ENCODE peak calls at places on chromosome 11, in six cellular contexts. Q, X, O, K, G and S are unnamed samples.

GRCh38 chr11:92870241-92870826 is 99.1 kb upstream of the MTNR1B start:
- DNase-seq in Q (no peak), X (no peak), O (no peak), K (no peak), G (no peak), S (no peak)

GRCh38 chr11:70689764-70690163 is 291.4 kb downstream of the CTTN start:
- DNase-seq in Q (no peak), X (no peak), O (no peak), K (no peak), G (no peak), S (no peak)

GRCh38 chr11:3215346-3216026 is 3.1 kb downstream of the MRGPRG start:
- DNase-seq in Q (no peak), X (no peak), O (no peak), K (peak; percentile 54), G (peak; percentile 8), S (no peak)

GRCh38 chr11:15327786-15328231 is 213.1 kb downstream of the INSC start:
- DNase-seq in Q (peak; percentile 59), X (peak; percentile 6), O (peak; percentile 19), K (peak; percentile 68), G (peak; percentile 50), S (no peak)

GRCh38 chr11:33690290-33691050 is 10.2 kb downstream of the C11orf91 start:
- DNase-seq in Q (peak; percentile 51), X (peak; percentile 82), O (peak; percentile 76), K (no peak), G (no peak), S (no peak)

GRCh38 chr11:45079943-45080719 is 66.3 kb upstream of the PRDM11 start:
- DNase-seq in Q (peak; percentile 35), X (no peak), O (no peak), K (no peak), G (peak; percentile 51), S (no peak)

GRCh38 chr11:14144905-14145304 is 182.4 kb downstream of the SPON1 start:
- DNase-seq in Q (no peak), X (no peak), O (no peak), K (no peak), G (no peak), S (no peak)

GRCh38 chr11:86062719-86063118 is 6.2 kb downstream of the PICALM start:
- DNase-seq in Q (no peak), X (no peak), O (no peak), K (no peak), G (no peak), S (no peak)

GRCh38 chr11:92844197-92844596 is 125.3 kb upstream of the MTNR1B start:
- DNase-seq in Q (no peak), X (no peak), O (no peak), K (no peak), G (no peak), S (no peak)

GRCh38 chr11:130115218-130115617 is 44.4 kb upstream of the ST14 start:
- DNase-seq in Q (no peak), X (no peak), O (no peak), K (no peak), G (no peak), S (no peak)

GRCh38 chr11:5596611-5597201 is at the start of gene TRIM6:
- DNase-seq in Q (peak; percentile 35), X (peak; percentile 58), O (peak; percentile 62), K (peak; percentile 74), G (peak; percentile 52), S (no peak)

GRCh38 chr11:46064221-46064620 is 57.0 kb downstream of the PHF21A start:
- DNase-seq in Q (no peak), X (no peak), O (no peak), K (no peak), G (no peak), S (no peak)

GRCh38 chr11:47147250-47147649 is 29.4 kb downstream of the ARFGAP2 start:
- DNase-seq in Q (no peak), X (no peak), O (no peak), K (no peak), G (no peak), S (no peak)

GRCh38 chr11:20609727-20610707 is 10.6 kb downstream of the SLC6A5 start:
- DNase-seq in Q (peak; percentile 81), X (peak; percentile 71), O (peak; percentile 19), K (peak; percentile 82), G (peak; percentile 62), S (no peak)

GRCh38 chr11:62727833-62728721 is at the start of gene TTC9C:
- DNase-seq in Q (peak; percentile 90), X (peak; percentile 94), O (peak; percentile 94), K (peak; percentile 88), G (peak; percentile 93), S (peak; percentile 96)
- TF ChIP-seq POLR2A in Q (peak; percentile 21), X (peak; percentile 42), O (peak; percentile 62), K (peak; percentile 72), G (peak; percentile 86), S (peak; percentile 77)

GRCh38 chr11:68002575-68002942 is 1.3 kb downstream of the UNC93B1 start:
- DNase-seq in Q (no peak), X (no peak), O (no peak), K (no peak), G (no peak), S (no peak)
- H3K4me3 ChIP-seq in Q (peak overlapping the region; percentile 80), X (peak overlapping the region; percentile 97), O (no peak overlapping the region), K (peak overlapping the region; percentile 73), G (no peak overlapping the region), S (peak overlapping the region; percentile 84)

DNA sequence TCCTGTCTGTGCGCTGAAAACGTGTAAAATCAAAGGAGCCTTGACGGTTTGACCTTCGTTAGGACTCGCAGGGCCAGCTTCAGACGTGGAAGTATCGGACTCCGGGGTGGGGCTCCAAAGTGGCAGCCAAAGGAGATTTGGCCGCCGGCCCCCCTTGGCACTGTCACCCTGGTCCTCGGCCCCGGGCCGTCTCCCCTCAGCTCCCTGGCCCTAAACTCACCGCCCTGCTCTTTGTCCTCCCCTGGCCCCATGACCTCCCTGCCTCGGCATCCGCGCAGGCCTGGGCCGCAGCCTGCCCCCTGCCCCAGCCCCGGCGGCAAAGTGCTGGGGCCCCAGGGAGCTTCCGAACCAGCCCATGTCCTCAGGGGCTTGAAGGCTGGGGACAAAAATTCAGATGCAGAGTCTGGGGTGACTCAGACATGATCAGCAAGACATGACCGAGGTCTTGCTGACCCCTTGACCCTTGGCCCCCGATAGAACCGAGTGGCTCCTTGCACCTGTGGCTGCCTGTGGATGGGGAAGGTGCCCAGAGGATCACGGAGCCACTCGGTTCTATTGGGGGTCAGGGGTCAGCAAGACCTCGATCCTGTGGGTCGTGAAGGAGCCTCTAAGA is 6.9 kb upstream of the PHRF1 start:
- DNase-seq in Q (peak; percentile 49), X (no peak), O (no peak), K (no peak), G (no peak), S (no peak)
- TF ChIP-seq POLR2A in Q (no peak), X (no peak), O (no peak), K (no peak), G (peak; percentile 16), S (no peak)

DNA sequence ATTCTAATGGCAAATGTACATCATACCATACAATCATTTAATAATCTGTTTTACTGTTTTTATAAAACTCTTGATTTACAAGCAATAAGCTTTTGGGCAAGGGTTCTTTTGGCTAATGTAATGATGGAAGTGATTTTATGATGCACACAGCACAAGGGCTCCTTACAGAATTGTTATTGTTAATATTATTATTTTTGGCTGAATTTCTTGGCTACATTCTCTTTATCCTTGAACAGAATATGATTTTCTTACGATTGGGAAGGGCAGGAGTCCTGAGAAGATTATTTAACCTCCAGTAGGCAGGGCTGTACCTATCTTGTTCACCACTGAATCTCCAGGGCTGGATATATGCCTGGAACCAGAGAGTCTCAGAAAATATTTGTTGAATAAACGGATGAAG is 70.4 kb upstream of the ARHGAP20 start:
- DNase-seq in Q (no peak), X (no peak), O (no peak), K (no peak), G (no peak), S (no peak)
- H3K4me3 ChIP-seq in Q (no peak overlapping the region), X (no peak overlapping the region), O (no peak overlapping the region), K (no peak overlapping the region), G (no peak overlapping the region), S (no peak overlapping the region)

DNA sequence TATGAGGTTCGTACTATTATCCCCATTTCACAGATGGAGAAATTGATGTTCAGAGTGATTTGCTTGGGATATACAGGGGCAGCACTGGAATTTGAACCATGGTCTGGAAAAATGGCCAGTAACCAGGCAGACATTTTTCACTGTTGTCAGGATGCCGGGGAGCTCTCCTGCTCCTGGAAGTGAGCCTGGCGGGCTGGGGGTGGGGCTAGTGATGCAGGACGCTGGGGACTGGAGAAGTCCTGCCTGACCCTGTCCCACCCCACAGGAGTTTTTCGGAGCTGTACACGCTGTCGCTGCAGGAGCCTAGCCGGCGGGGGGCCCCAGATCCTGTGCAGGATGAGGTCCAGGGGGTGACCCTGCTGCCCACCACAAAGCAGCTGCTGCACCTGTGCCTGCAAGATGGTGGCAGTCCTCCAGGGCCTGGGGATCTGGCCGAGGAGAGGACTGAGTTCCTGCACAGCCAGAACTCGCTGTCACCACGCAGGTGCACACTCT is 11.1 kb downstream of the SIPA1 start:
- DNase-seq in Q (peak; percentile 66), X (no peak), O (no peak), K (no peak), G (no peak), S (no peak)
- TF ChIP-seq POLR2A in Q (no peak), X (no peak), O (no peak), K (no peak), G (no peak), S (no peak)